ENCODE peak calls at places on chromosomes 12 and 14, in nine cellular contexts. U is AG09309; P is neural progenitor cell; G is lung; F is uterus; Z is CD8-positive, alpha-beta T cell; X is dorsolateral prefrontal cortex; D is K562; R is lower lobe of right lung. M is an unnamed sample.

GRCh38 chr14:77128414-77128891 is 13.1 kb downstream of the ZDHHC22 start:
- DNase-seq in U (no peak), P (no peak), G (no peak), F (no peak), Z (no peak), X (no peak), D (no peak), R (no peak), M (no peak)

GRCh38 chr12:53462935-53463334 is 11.0 kb downstream of the PCBP2 start:
- DNase-seq in U (no peak), P (no peak), G (no peak), F (no peak), Z (no peak), X (no peak), D (no peak), R (no peak), M (no peak)

GRCh38 chr12:13165578-13166120 is 30.9 kb upstream of the EMP1 start:
- DNase-seq in U (no peak), P (no peak), G (peak; percentile 86), F (peak; percentile 55), Z (no peak), X (no peak), D (no peak), R (peak; percentile 81), M (peak; percentile 66)

GRCh38 chr14:89833120-89833521 is 121.4 kb downstream of the EFCAB11 start:
- DNase-seq in U (no peak), P (no peak), G (no peak), F (no peak), Z (no peak), X (no peak), D (no peak), R (no peak), M (no peak)

GRCh38 chr14:88835661-88836060 is 11.2 kb downstream of the TTC8 start:
- DNase-seq in U (no peak), P (no peak), G (no peak), F (no peak), Z (no peak), X (no peak), D (no peak), R (no peak), M (no peak)

GRCh38 chr12:127363392-127363791 is 903.6 kb upstream of the TMEM132C start:
- DNase-seq in U (no peak), P (peak; percentile 61), G (no peak), F (no peak), Z (no peak), X (no peak), D (peak; percentile 47), R (no peak), M (no peak)

GRCh38 chr12:40013847-40014246 is 92.0 kb downstream of the SLC2A13 start:
- DNase-seq in U (no peak), P (no peak), G (no peak), F (no peak), Z (no peak), X (no peak), D (no peak), R (no peak), M (no peak)

GRCh38 chr14:59890676-59891075 is 20.1 kb upstream of the RTN1 start:
- DNase-seq in U (no peak), P (no peak), G (no peak), F (no peak), Z (no peak), X (no peak), D (no peak), R (no peak), M (no peak)

GRCh38 chr12:104790296-104791125 is 167.6 kb downstream of the SLC41A2 start:
- DNase-seq in U (no peak), P (peak; percentile 72), G (peak; percentile 42), F (peak; percentile 37), Z (no peak), X (no peak), D (peak; percentile 75), R (peak; percentile 75), M (no peak)

GRCh38 chr14:51331651-51332367 is 91.8 kb downstream of the TMX1 start:
- DNase-seq in U (no peak), P (no peak), G (no peak), F (no peak), Z (no peak), X (no peak), D (no peak), R (no peak), M (no peak)

GRCh38 chr12:1826867-1827705 is 6.7 kb downstream of the LRTM2 start:
- DNase-seq in U (no peak), P (no peak), G (no peak), F (no peak), Z (no peak), X (no peak), D (no peak), R (no peak), M (no peak)

GRCh38 chr12:14923944-14924343 is 14.4 kb downstream of the ERP27 start:
- DNase-seq in U (no peak), P (no peak), G (no peak), F (no peak), Z (no peak), X (no peak), D (no peak), R (no peak), M (no peak)

GRCh38 chr14:22689186-22689585 is 45.0 kb upstream of the OR6J1 start:
- DNase-seq in U (peak; percentile 62), P (no peak), G (no peak), F (peak; percentile 21), Z (no peak), X (no peak), D (peak; percentile 24), R (no peak), M (peak; percentile 71)

DNA sequence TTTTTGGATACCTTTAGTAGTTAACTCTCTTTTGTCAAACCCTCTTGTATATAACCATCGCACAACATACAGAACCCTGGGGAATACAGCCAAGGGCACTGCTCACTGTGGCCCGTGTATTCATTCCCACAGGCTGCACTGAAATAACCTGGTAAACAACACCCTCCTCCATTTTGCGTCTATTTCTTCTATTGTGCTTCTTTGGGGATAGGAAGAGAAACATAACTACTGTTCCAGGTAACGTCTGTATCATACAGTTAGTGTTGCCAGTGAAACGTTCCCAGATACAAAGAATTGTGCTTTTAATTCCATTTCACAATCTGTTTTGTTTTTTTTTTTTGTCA is 9.6 kb downstream of the C12orf76 start:
- DNase-seq in U (no peak), P (no peak), G (no peak), F (no peak), Z (no peak), X (no peak), D (no peak), R (no peak), M (no peak)
- H3K4me3 ChIP-seq in U (no peak overlapping the region), P (no peak overlapping the region), G (no peak overlapping the region), F (no peak overlapping the region), Z (no peak overlapping the region), X (no peak overlapping the region), D (no peak overlapping the region), R (no peak overlapping the region), M (no peak overlapping the region)

GRCh38 chr12:17572250-17572649 is 517.7 kb downstream of the RERGL start:
- DNase-seq in U (no peak), P (no peak), G (no peak), F (no peak), Z (no peak), X (no peak), D (no peak), R (no peak), M (no peak)
- TF ChIP-seq CTCF in U (no peak), P (no peak), G (no peak), F (no peak), Z (no peak), X (no peak), D (no peak), R (no peak), M (no peak)

GRCh38 chr12:6849976-6850560 is 1.0 kb downstream of the CDCA3 start:
- DNase-seq in U (no peak), P (no peak), G (no peak), F (no peak), Z (no peak), X (no peak), D (no peak), R (no peak), M (no peak)
- H3K4me3 ChIP-seq in U (peak overlapping the region; percentile 82), P (peak overlapping the region; percentile 73), G (no peak overlapping the region), F (no peak overlapping the region), Z (no peak overlapping the region), X (no peak overlapping the region), D (peak overlapping the region; percentile 79), R (no peak overlapping the region), M (peak overlapping the region; percentile 69)

GRCh38 chr12:3496964-3497363 is 6.0 kb downstream of the PRMT8 start:
- DNase-seq in U (no peak), P (peak; percentile 40), G (no peak), F (no peak), Z (no peak), X (no peak), D (no peak), R (no peak), M (no peak)
- TF ChIP-seq CTCF in U (peak; percentile 7), P (peak; percentile 44), G (no peak), F (no peak), Z (no peak), X (no peak), D (peak; percentile 11), R (no peak), M (no peak)

GRCh38 chr12:38137716-38138115 is 178.9 kb upstream of the ALG10B start:
- DNase-seq in U (no peak), P (no peak), G (no peak), F (no peak), Z (no peak), X (no peak), D (no peak), R (no peak), M (no peak)
- H3K4me3 ChIP-seq in U (no peak overlapping the region), P (no peak overlapping the region), G (no peak overlapping the region), F (no peak overlapping the region), Z (no peak overlapping the region), X (no peak overlapping the region), D (no peak overlapping the region), R (peak overlapping the region; percentile 52), M (no peak overlapping the region)

M was measured in HFF-Myc.